ENCODE peak calls at places on chromosomes 7 and 10, in six cellular contexts. One of them, this sample, is unnamed.

GRCh38 chr10:101536800-101537199 is 51.3 kb downstream of the POLL start:
- ATAC-seq in K562: peak
- ATAC-seq in A549: peak
- ATAC-seq in HepG2: no peak
- ATAC-seq in upper lobe of left lung: no peak
- ATAC-seq in GM12878: peak
- ATAC-seq in this sample: no peak

GRCh38 chr7:117401293-117402002 is 25.8 kb downstream of the ASZ1 start:
- ATAC-seq in K562: peak
- ATAC-seq in A549: peak
- ATAC-seq in HepG2: peak
- ATAC-seq in upper lobe of left lung: no peak
- ATAC-seq in GM12878: peak
- ATAC-seq in this sample: no peak

GRCh38 chr10:22086730-22087364 is 83.3 kb upstream of the DNAJC1 start:
- ATAC-seq in K562: peak
- ATAC-seq in A549: peak
- ATAC-seq in HepG2: peak
- ATAC-seq in upper lobe of left lung: peak
- ATAC-seq in GM12878: no peak
- ATAC-seq in this sample: peak

GRCh38 chr10:97781541-97782331 is 9.9 kb upstream of the SFRP5 start:
- ATAC-seq in K562: peak
- ATAC-seq in A549: peak
- ATAC-seq in HepG2: peak
- ATAC-seq in upper lobe of left lung: no peak
- ATAC-seq in GM12878: peak
- ATAC-seq in this sample: no peak

GRCh38 chr10:106929291-106929925 is 235.1 kb downstream of the SORCS1 start:
- ATAC-seq in K562: no peak
- ATAC-seq in A549: no peak
- ATAC-seq in HepG2: no peak
- ATAC-seq in upper lobe of left lung: no peak
- ATAC-seq in GM12878: no peak
- ATAC-seq in this sample: no peak

GRCh38 chr10:35561670-35562069 is 43.5 kb upstream of the GJD4 start:
- ATAC-seq in K562: no peak
- ATAC-seq in A549: no peak
- ATAC-seq in HepG2: no peak
- ATAC-seq in upper lobe of left lung: no peak
- ATAC-seq in GM12878: no peak
- ATAC-seq in this sample: no peak

GRCh38 chr10:16698457-16698856 is 118.8 kb downstream of the RSU1 start:
- ATAC-seq in K562: no peak
- ATAC-seq in A549: no peak
- ATAC-seq in HepG2: no peak
- ATAC-seq in upper lobe of left lung: no peak
- ATAC-seq in GM12878: no peak
- ATAC-seq in this sample: no peak

GRCh38 chr10:26438534-26439269 is 561 bp downstream of the APBB1IP start:
- ATAC-seq in K562: no peak
- ATAC-seq in A549: peak
- ATAC-seq in HepG2: no peak
- ATAC-seq in upper lobe of left lung: peak
- ATAC-seq in GM12878: peak
- ATAC-seq in this sample: peak

GRCh38 chr10:78817361-78817760 is 251.4 kb upstream of the ZMIZ1 start:
- ATAC-seq in K562: no peak
- ATAC-seq in A549: no peak
- ATAC-seq in HepG2: no peak
- ATAC-seq in upper lobe of left lung: peak
- ATAC-seq in GM12878: no peak
- ATAC-seq in this sample: peak

GRCh38 chr7:139721417-139721816 is 56.4 kb downstream of the HIPK2 start:
- ATAC-seq in K562: no peak
- ATAC-seq in A549: no peak
- ATAC-seq in HepG2: peak
- ATAC-seq in upper lobe of left lung: no peak
- ATAC-seq in GM12878: no peak
- ATAC-seq in this sample: no peak

GRCh38 chr7:100681491-100682227 is 8.1 kb downstream of the GNB2 start:
- ATAC-seq in K562: no peak
- ATAC-seq in A549: no peak
- ATAC-seq in HepG2: no peak
- ATAC-seq in upper lobe of left lung: no peak
- ATAC-seq in GM12878: no peak
- ATAC-seq in this sample: no peak

GRCh38 chr10:78543749-78544446 is 510.2 kb downstream of the RPS24 start:
- ATAC-seq in K562: no peak
- ATAC-seq in A549: no peak
- ATAC-seq in HepG2: peak
- ATAC-seq in upper lobe of left lung: peak
- ATAC-seq in GM12878: no peak
- ATAC-seq in this sample: peak

GRCh38 chr10:37736120-37736519 is 121.3 kb downstream of the ZNF248 start:
- ATAC-seq in K562: no peak
- ATAC-seq in A549: no peak
- ATAC-seq in HepG2: no peak
- ATAC-seq in upper lobe of left lung: no peak
- ATAC-seq in GM12878: no peak
- ATAC-seq in this sample: no peak

GRCh38 chr10:119095648-119096047 is 8.3 kb upstream of the DENND10 start:
- ATAC-seq in K562: no peak
- ATAC-seq in A549: no peak
- ATAC-seq in HepG2: no peak
- ATAC-seq in upper lobe of left lung: no peak
- ATAC-seq in GM12878: peak
- ATAC-seq in this sample: no peak

GRCh38 chr10:7043051-7043653 is 367.7 kb downstream of the SFMBT2 start:
- ATAC-seq in K562: peak
- ATAC-seq in A549: no peak
- ATAC-seq in HepG2: no peak
- ATAC-seq in upper lobe of left lung: no peak
- ATAC-seq in GM12878: no peak
- ATAC-seq in this sample: no peak

GRCh38 chr7:28662236-28662635 is 249.9 kb downstream of the CREB5 start:
- ATAC-seq in K562: no peak
- ATAC-seq in A549: no peak
- ATAC-seq in HepG2: no peak
- ATAC-seq in upper lobe of left lung: no peak
- ATAC-seq in GM12878: peak
- ATAC-seq in this sample: no peak

GRCh38 chr10:25852364-25852941 is 81.6 kb upstream of the MYO3A start:
- ATAC-seq in K562: no peak
- ATAC-seq in A549: peak
- ATAC-seq in HepG2: no peak
- ATAC-seq in upper lobe of left lung: no peak
- ATAC-seq in GM12878: no peak
- ATAC-seq in this sample: no peak

GRCh38 chr7:64881461-64882287 is 21.4 kb upstream of the ZNF273 start:
- ATAC-seq in K562: no peak
- ATAC-seq in A549: no peak
- ATAC-seq in HepG2: no peak
- ATAC-seq in upper lobe of left lung: no peak
- ATAC-seq in GM12878: no peak
- ATAC-seq in this sample: no peak

GRCh38 chr7:50952544-50952943 is 169.8 kb upstream of the GRB10 start:
- ATAC-seq in K562: no peak
- ATAC-seq in A549: no peak
- ATAC-seq in HepG2: no peak
- ATAC-seq in upper lobe of left lung: no peak
- ATAC-seq in GM12878: no peak
- ATAC-seq in this sample: no peak

GRCh38 chr10:93204494-93205485 is 131.1 kb downstream of the CYP26A1 start:
- ATAC-seq in K562: no peak
- ATAC-seq in A549: no peak
- ATAC-seq in HepG2: no peak
- ATAC-seq in upper lobe of left lung: no peak
- ATAC-seq in GM12878: no peak
- ATAC-seq in this sample: no peak

GRCh38 chr10:4485611-4486010 is 340.4 kb upstream of the AKR1E2 start:
- ATAC-seq in K562: no peak
- ATAC-seq in A549: no peak
- ATAC-seq in HepG2: no peak
- ATAC-seq in upper lobe of left lung: no peak
- ATAC-seq in GM12878: no peak
- ATAC-seq in this sample: no peak

GRCh38 chr10:4488924-4489323 is 337.1 kb upstream of the AKR1E2 start:
- ATAC-seq in K562: no peak
- ATAC-seq in A549: no peak
- ATAC-seq in HepG2: no peak
- ATAC-seq in upper lobe of left lung: no peak
- ATAC-seq in GM12878: no peak
- ATAC-seq in this sample: no peak
- TF ChIP-seq CTCF in K562: no peak
- TF ChIP-seq CTCF in A549: no peak
- TF ChIP-seq CTCF in HepG2: no peak
- TF ChIP-seq CTCF in upper lobe of left lung: no peak
- TF ChIP-seq CTCF in GM12878: no peak
- TF ChIP-seq CTCF in this sample: no peak

GRCh38 chr7:154881526-154881925 is 121.4 kb downstream of the PAXIP1 start:
- ATAC-seq in K562: peak
- ATAC-seq in A549: no peak
- ATAC-seq in HepG2: no peak
- ATAC-seq in upper lobe of left lung: no peak
- ATAC-seq in GM12878: no peak
- ATAC-seq in this sample: no peak

GRCh38 chr7:154880512-154880911 is 122.4 kb downstream of the PAXIP1 start:
- ATAC-seq in K562: no peak
- ATAC-seq in A549: no peak
- ATAC-seq in HepG2: no peak
- ATAC-seq in upper lobe of left lung: no peak
- ATAC-seq in GM12878: no peak
- ATAC-seq in this sample: no peak

GRCh38 chr7:154882931-154883474 is 119.9 kb downstream of the PAXIP1 start:
- ATAC-seq in K562: no peak
- ATAC-seq in A549: no peak
- ATAC-seq in HepG2: no peak
- ATAC-seq in upper lobe of left lung: no peak
- ATAC-seq in GM12878: no peak
- ATAC-seq in this sample: no peak

GRCh38 chr7:154881046-154881445 is 121.9 kb downstream of the PAXIP1 start:
- ATAC-seq in K562: peak
- ATAC-seq in A549: no peak
- ATAC-seq in HepG2: no peak
- ATAC-seq in upper lobe of left lung: no peak
- ATAC-seq in GM12878: no peak
- ATAC-seq in this sample: no peak

GRCh38 chr7:154879629-154880028 is 123.3 kb downstream of the PAXIP1 start:
- ATAC-seq in K562: no peak
- ATAC-seq in A549: no peak
- ATAC-seq in HepG2: no peak
- ATAC-seq in upper lobe of left lung: no peak
- ATAC-seq in GM12878: no peak
- ATAC-seq in this sample: no peak
- TF ChIP-seq EP300 in K562: no peak
- TF ChIP-seq EP300 in A549: no peak
- TF ChIP-seq EP300 in HepG2: no peak
- TF ChIP-seq EP300 in upper lobe of left lung: no peak
- TF ChIP-seq EP300 in GM12878: no peak
- TF ChIP-seq EP300 in this sample: no peak

GRCh38 chr10:132787253-132788179 is 1.6 kb upstream of the NKX6-2 start:
- ATAC-seq in K562: no peak
- ATAC-seq in A549: peak
- ATAC-seq in HepG2: peak
- ATAC-seq in upper lobe of left lung: no peak
- ATAC-seq in GM12878: no peak
- ATAC-seq in this sample: no peak

GRCh38 chr10:132786529-132787252 is 744 bp upstream of the NKX6-2 start:
- ATAC-seq in K562: no peak
- ATAC-seq in A549: no peak
- ATAC-seq in HepG2: no peak
- ATAC-seq in upper lobe of left lung: no peak
- ATAC-seq in GM12878: no peak
- ATAC-seq in this sample: no peak

GRCh38 chr10:132788831-132789219 is 2.9 kb upstream of the NKX6-2 start:
- ATAC-seq in K562: no peak
- ATAC-seq in A549: no peak
- ATAC-seq in HepG2: no peak
- ATAC-seq in upper lobe of left lung: no peak
- ATAC-seq in GM12878: no peak
- ATAC-seq in this sample: no peak

GRCh38 chr10:132789659-132790148 is 3.8 kb upstream of the NKX6-2 start:
- ATAC-seq in K562: no peak
- ATAC-seq in A549: no peak
- ATAC-seq in HepG2: no peak
- ATAC-seq in upper lobe of left lung: no peak
- ATAC-seq in GM12878: no peak
- ATAC-seq in this sample: no peak

GRCh38 chr10:132788180-132788830 is 2.4 kb upstream of the NKX6-2 start:
- ATAC-seq in K562: no peak
- ATAC-seq in A549: peak
- ATAC-seq in HepG2: peak
- ATAC-seq in upper lobe of left lung: no peak
- ATAC-seq in GM12878: no peak
- ATAC-seq in this sample: no peak
- TF ChIP-seq CTCF in K562: no peak
- TF ChIP-seq CTCF in A549: peak
- TF ChIP-seq CTCF in HepG2: peak
- TF ChIP-seq CTCF in upper lobe of left lung: no peak
- TF ChIP-seq CTCF in GM12878: peak
- TF ChIP-seq CTCF in this sample: peak

GRCh38 chr7:111872411-111872810 is 310.1 kb upstream of the IMMP2L start:
- ATAC-seq in K562: no peak
- ATAC-seq in A549: no peak
- ATAC-seq in HepG2: no peak
- ATAC-seq in upper lobe of left lung: no peak
- ATAC-seq in GM12878: no peak
- ATAC-seq in this sample: no peak
- TF ChIP-seq EP300 in K562: no peak
- TF ChIP-seq EP300 in A549: no peak
- TF ChIP-seq EP300 in HepG2: no peak
- TF ChIP-seq EP300 in upper lobe of left lung: no peak
- TF ChIP-seq EP300 in GM12878: no peak
- TF ChIP-seq EP300 in this sample: no peak

GRCh38 chr7:83648464-83649241 is at the start of gene SEMA3E:
- ATAC-seq in K562: no peak
- ATAC-seq in A549: peak
- ATAC-seq in HepG2: peak
- ATAC-seq in upper lobe of left lung: peak
- ATAC-seq in GM12878: no peak
- ATAC-seq in this sample: peak
- TF ChIP-seq CTCF in K562: no peak
- TF ChIP-seq CTCF in A549: no peak
- TF ChIP-seq CTCF in HepG2: no peak
- TF ChIP-seq CTCF in upper lobe of left lung: no peak
- TF ChIP-seq CTCF in GM12878: no peak
- TF ChIP-seq CTCF in this sample: peak

DNA sequence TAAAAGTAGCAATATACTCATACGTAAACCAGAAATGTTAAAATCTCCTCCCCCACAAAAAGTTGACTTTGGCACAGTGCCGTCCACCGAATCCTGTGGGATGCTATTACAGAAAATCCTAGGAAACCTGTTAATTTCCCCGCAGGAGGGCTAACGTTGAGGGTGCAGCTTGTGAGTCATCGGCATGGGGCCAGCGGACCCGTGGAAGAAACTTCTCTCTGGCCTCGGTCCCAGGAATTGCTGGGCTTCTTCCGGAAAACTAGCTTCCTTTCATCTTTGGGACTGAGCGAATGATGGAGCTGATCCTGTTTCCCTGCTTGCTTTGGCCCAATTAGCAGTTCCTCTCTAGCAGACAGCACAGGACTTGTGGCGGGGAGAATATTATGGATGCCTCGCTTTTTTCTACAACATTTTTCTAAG is 13.4 kb downstream of the CRYGN start:
- ATAC-seq in K562: no peak
- ATAC-seq in A549: peak
- ATAC-seq in HepG2: no peak
- ATAC-seq in upper lobe of left lung: peak
- ATAC-seq in GM12878: no peak
- ATAC-seq in this sample: peak
- TF ChIP-seq EP300 in K562: no peak
- TF ChIP-seq EP300 in A549: peak
- TF ChIP-seq EP300 in HepG2: no peak
- TF ChIP-seq EP300 in upper lobe of left lung: no peak
- TF ChIP-seq EP300 in GM12878: no peak
- TF ChIP-seq EP300 in this sample: no peak

This sample was measured in gastroesophageal sphincter.